ENCODE peak calls at places on chromosome X, in six cellular contexts. S is GM10248, V is IMR-90, I is transverse colon, J is MM.1S, F is GM12864. Z is an unnamed sample.

GRCh38 chrX:389021-389441 is 2.3 kb upstream of the PPP2R3B start:
- DNase-seq in S (no peak), V (no peak), I (no peak), J (no peak), F (no peak), Z (no peak)

GRCh38 chrX:1484638-1485019 is 31.9 kb upstream of the ASMTL start:
- DNase-seq in S (no peak), V (no peak), I (no peak), J (no peak), F (peak), Z (no peak)

GRCh38 chrX:23673108-23673507 is 5.8 kb downstream of the PRDX4 start:
- DNase-seq in S (no peak), V (no peak), I (no peak), J (no peak), F (no peak), Z (no peak)

GRCh38 chrX:1207496-1208025 is 4.9 kb downstream of the CRLF2 start:
- DNase-seq in S (no peak), V (no peak), I (no peak), J (peak), F (no peak), Z (no peak)

GRCh38 chrX:1725472-1725871 is 110.6 kb downstream of the ASMT start:
- DNase-seq in S (no peak), V (no peak), I (no peak), J (no peak), F (no peak), Z (no peak)

GRCh38 chrX:73850124-73851013 is 287.4 kb downstream of the CHIC1 start:
- DNase-seq in S (peak), V (peak), I (peak), J (peak), F (no peak), Z (peak)

GRCh38 chrX:53438174-53438831 is 4.1 kb upstream of the HSD17B10 start:
- DNase-seq in S (no peak), V (no peak), I (no peak), J (no peak), F (no peak), Z (no peak)

GRCh38 chrX:69156638-69157037 is 8.6 kb downstream of the PJA1 start:
- DNase-seq in S (no peak), V (no peak), I (no peak), J (no peak), F (no peak), Z (no peak)

GRCh38 chrX:129665916-129666644 is 11.3 kb upstream of the APLN start:
- DNase-seq in S (no peak), V (peak), I (no peak), J (no peak), F (no peak), Z (no peak)

GRCh38 chrX:49041683-49042529 is 1.3 kb downstream of the TFE3 start:
- DNase-seq in S (no peak), V (peak), I (no peak), J (no peak), F (no peak), Z (no peak)

GRCh38 chrX:14758029-14758491 is 114.8 kb downstream of the FANCB start:
- DNase-seq in S (no peak), V (no peak), I (no peak), J (no peak), F (no peak), Z (no peak)

GRCh38 chrX:129842510-129843208 is 1.0 kb downstream of the ZDHHC9 start:
- DNase-seq in S (no peak), V (peak), I (peak), J (peak), F (no peak), Z (no peak)

GRCh38 chrX:69109706-69110635 is 55.3 kb downstream of the PJA1 start:
- DNase-seq in S (no peak), V (peak), I (no peak), J (no peak), F (no peak), Z (peak)

GRCh38 chrX:101171883-101172400 is 47.6 kb upstream of the DRP2 start:
- DNase-seq in S (no peak), V (no peak), I (no peak), J (no peak), F (no peak), Z (no peak)

GRCh38 chrX:25144043-25144940 is 128.5 kb upstream of the ARX start:
- DNase-seq in S (peak), V (peak), I (peak), J (peak), F (no peak), Z (peak)

GRCh38 chrX:87900320-87900908 is 382.8 kb downstream of the KLHL4 start:
- DNase-seq in S (no peak), V (no peak), I (no peak), J (peak), F (peak), Z (no peak)

GRCh38 chrX:104137496-104137895 is 19.3 kb downstream of the SLC25A53 start:
- DNase-seq in S (no peak), V (no peak), I (no peak), J (peak), F (no peak), Z (peak)

GRCh38 chrX:116490091-116490490 is 27.3 kb upstream of the CT83 start:
- DNase-seq in S (no peak), V (no peak), I (no peak), J (no peak), F (no peak), Z (no peak)

GRCh38 chrX:138865093-138865649 is 153.7 kb upstream of the FGF13 start:
- DNase-seq in S (no peak), V (no peak), I (no peak), J (peak), F (no peak), Z (no peak)

GRCh38 chrX:112851806-112852205 is 11.2 kb upstream of the AMOT start:
- DNase-seq in S (peak), V (peak), I (no peak), J (peak), F (peak), Z (no peak)

GRCh38 chrX:43970528-43970927 is 2.7 kb downstream of the NDP start:
- DNase-seq in S (no peak), V (peak), I (no peak), J (no peak), F (no peak), Z (no peak)

GRCh38 chrX:55731826-55732225 is 14.3 kb downstream of the RRAGB start:
- DNase-seq in S (no peak), V (no peak), I (no peak), J (no peak), F (no peak), Z (no peak)

GRCh38 chrX:40030205-40030604 is 67.6 kb downstream of the BCOR start:
- DNase-seq in S (no peak), V (no peak), I (no peak), J (no peak), F (no peak), Z (no peak)

GRCh38 chrX:141341341-141341740 is 99.0 kb upstream of the SPANXC start:
- DNase-seq in S (no peak), V (peak), I (no peak), J (no peak), F (no peak), Z (no peak)

GRCh38 chrX:16060252-16060651 is 63.1 kb upstream of the GRPR start:
- DNase-seq in S (no peak), V (no peak), I (no peak), J (no peak), F (no peak), Z (no peak)

GRCh38 chrX:2767631-2768455 is 16.0 kb downstream of the XG start:
- DNase-seq in S (no peak), V (peak), I (peak), J (no peak), F (no peak), Z (no peak)

DNA sequence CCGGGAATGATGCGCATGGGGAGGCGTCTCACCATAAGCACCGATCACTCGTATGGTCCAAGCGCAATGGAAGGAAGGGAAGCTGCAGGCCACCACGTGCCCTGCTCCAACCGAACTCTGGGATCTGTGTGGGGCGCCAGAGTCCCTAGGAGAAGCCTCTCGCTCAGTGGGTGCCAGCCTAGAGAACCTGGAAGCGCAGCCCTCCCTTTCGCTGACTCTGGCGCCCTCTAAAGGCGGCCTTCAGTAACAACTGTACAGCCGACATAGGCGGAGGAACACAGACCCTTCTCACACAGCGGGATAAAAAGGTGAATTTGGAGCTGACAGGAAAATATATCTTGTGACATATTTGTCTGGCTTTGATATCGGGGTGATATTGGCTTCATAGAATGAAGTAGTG is 76.0 kb downstream of the INTS6L start:
- DNase-seq in S (peak), V (peak), I (peak), J (peak), F (no peak), Z (peak)
- TF ChIP-seq CTCF in S (peak), V (peak), I (peak), J (peak), F (peak), Z (peak)

GRCh38 chrX:110146521-110146920 is 143.6 kb downstream of the TMEM164 start:
- DNase-seq in S (peak), V (peak), I (peak), J (peak), F (no peak), Z (peak)
- TF ChIP-seq CTCF in S (peak), V (peak), I (peak), J (peak), F (peak), Z (peak)

GRCh38 chrX:8183281-8183680 is 12.2 kb upstream of the VCX2 start:
- DNase-seq in S (no peak), V (no peak), I (no peak), J (no peak), F (no peak), Z (no peak)

DNA sequence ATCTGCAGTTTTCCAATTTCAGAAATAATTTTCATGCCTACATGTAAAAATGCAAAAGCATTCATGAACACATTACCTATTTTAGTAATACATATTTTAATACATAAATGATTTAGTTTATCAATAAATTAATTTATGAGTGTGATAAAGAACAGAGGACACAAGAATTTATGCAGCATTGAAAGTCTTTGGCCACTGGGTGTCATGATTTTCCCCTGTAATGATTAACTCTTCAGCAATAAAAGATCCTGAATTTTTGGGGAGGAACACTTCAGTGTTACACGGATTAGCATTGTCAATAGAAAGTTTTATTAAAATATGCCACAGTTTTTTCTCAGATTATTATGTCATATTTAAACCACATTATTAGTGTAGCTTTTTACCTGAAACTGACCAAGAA is 8.6 kb upstream of the VCX2 start:
- DNase-seq in S (no peak), V (no peak), I (no peak), J (no peak), F (no peak), Z (no peak)
- TF ChIP-seq CTCF in S (no peak), V (no peak), I (no peak), J (no peak), F (no peak), Z (no peak)

DNA sequence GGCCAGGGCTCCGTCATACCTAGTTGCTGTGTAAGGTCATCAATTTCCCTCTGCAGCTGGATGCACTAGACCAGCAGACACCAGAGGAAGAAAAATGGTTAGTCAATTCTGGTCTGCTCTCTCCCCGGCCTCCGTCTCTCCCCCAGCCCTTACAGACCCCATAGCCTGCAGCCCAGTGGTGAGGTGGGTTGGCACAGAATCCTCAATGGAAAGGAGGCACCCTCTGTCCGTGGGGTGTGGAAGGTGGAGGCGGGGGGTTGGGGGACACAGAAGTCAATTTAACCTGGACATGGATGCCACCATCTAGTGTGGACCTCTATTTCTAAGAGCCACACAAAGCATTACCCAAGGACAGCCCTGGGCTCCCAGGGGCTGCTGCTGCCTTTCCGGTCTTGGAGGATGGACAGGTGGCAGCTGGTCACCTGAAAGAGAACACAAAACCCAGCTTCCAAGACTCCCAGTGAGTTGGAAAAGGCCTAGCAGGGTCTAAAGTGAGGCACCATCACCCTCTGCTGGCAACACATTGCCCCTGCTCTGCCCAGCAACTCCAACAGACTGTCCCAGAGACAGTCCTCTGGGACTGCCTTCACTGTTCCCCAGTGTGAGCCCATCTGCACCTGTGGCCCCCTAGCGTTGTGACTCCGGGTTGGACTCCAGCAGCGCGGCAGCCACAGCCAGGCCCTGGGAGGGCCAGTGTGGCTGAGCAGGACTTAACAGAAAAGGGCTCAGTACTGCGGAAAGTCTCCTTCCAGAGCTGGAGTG is 40.1 kb upstream of the NHSL2 start:
- DNase-seq in S (no peak), V (no peak), I (no peak), J (peak), F (no peak), Z (peak)
- TF ChIP-seq CTCF in S (no peak), V (peak), I (no peak), J (peak), F (peak), Z (peak)

DNA sequence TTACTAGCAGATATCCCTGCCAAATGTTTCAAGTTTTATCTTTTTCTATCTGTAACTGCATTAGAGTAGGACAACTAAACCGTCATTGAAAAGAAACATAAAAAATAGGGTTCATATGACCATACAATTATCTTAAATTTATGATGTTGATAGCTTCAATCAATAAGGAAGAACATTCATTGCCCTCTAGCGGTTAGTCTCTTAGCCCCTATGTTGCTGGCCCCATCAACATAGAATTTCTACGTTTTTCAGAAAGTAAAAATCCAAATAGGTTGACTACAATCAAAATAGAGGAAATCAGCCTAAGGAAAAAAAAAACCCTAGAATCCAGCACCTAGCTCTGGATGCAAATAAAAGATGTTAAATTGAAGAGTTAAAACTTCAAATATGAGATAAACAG is 225.1 kb upstream of the ITM2A start:
- DNase-seq in S (no peak), V (no peak), I (no peak), J (no peak), F (no peak), Z (no peak)
- TF ChIP-seq CTCF in S (no peak), V (peak), I (no peak), J (peak), F (peak), Z (peak)

GRCh38 chrX:148499638-148500427 is 584 bp upstream of the AFF2 start:
- DNase-seq in S (no peak), V (no peak), I (no peak), J (no peak), F (no peak), Z (no peak)
- TF ChIP-seq CTCF in S (no peak), V (no peak), I (no peak), J (no peak), F (no peak), Z (no peak)

GRCh38 chrX:136269921-136270320 is 18.7 kb upstream of the MAP7D3 start:
- DNase-seq in S (no peak), V (no peak), I (no peak), J (no peak), F (no peak), Z (no peak)

GRCh38 chrX:136271300-136271699 is 20.1 kb upstream of the MAP7D3 start:
- DNase-seq in S (no peak), V (no peak), I (no peak), J (no peak), F (no peak), Z (no peak)

GRCh38 chrX:136273986-136274385 is 22.8 kb upstream of the MAP7D3 start:
- DNase-seq in S (no peak), V (no peak), I (no peak), J (no peak), F (no peak), Z (no peak)

GRCh38 chrX:136275553-136275952 is 24.4 kb upstream of the MAP7D3 start:
- DNase-seq in S (no peak), V (no peak), I (peak), J (no peak), F (no peak), Z (no peak)

GRCh38 chrX:136272325-136272724 is 21.1 kb upstream of the MAP7D3 start:
- DNase-seq in S (no peak), V (no peak), I (no peak), J (no peak), F (no peak), Z (no peak)
- TF ChIP-seq CTCF in S (no peak), V (peak), I (no peak), J (no peak), F (no peak), Z (peak)

GRCh38 chrX:85109235-85109634 is 105.6 kb downstream of the APOOL start:
- DNase-seq in S (peak), V (no peak), I (no peak), J (peak), F (no peak), Z (peak)
- TF ChIP-seq CTCF in S (no peak), V (peak), I (no peak), J (peak), F (peak), Z (peak)

Z was measured in BE2C.